ENCODE peak calls at places on chromosome 11, in four cellular contexts. S is CD8-positive, alpha-beta T cell; K is stimulated activated CD4-positive, alpha-beta T cell treated with anti-CD3 and anti-CD28 coated beads, Interleukin-2, amount 100 ng/mL, for 48 hours; Y is brain microvascular endothelial cell. N is an unnamed sample.

GRCh38 chr11:28879869-28880268 is 771.7 kb downstream of the METTL15 start:
- DNase-seq in S (no peak), K (no peak), Y (no peak), N (no peak)

GRCh38 chr11:82007536-82007935 is 726.1 kb downstream of the FAM181B start:
- DNase-seq in S (no peak), K (no peak), Y (no peak), N (no peak)

GRCh38 chr11:6630632-6631291 is 11.5 kb upstream of the TPP1 start:
- DNase-seq in S (no peak), K (no peak), Y (no peak), N (no peak)

GRCh38 chr11:103546236-103546635 is 437.0 kb downstream of the DYNC2H1 start:
- DNase-seq in S (no peak), K (no peak), Y (peak; percentile 83), N (no peak)

GRCh38 chr11:125773516-125773915 is 5.1 kb downstream of the PATE2 start:
- DNase-seq in S (no peak), K (no peak), Y (no peak), N (no peak)

GRCh38 chr11:70526116-70527045 is 128.1 kb downstream of the CTTN start:
- DNase-seq in S (no peak), K (no peak), Y (no peak), N (no peak)

GRCh38 chr11:37942081-37942480 is 1344.0 kb upstream of the RAG2 start:
- DNase-seq in S (no peak), K (no peak), Y (no peak), N (no peak)

GRCh38 chr11:25910090-25910489 is 421.8 kb upstream of the ANO3 start:
- DNase-seq in S (no peak), K (no peak), Y (no peak), N (no peak)

GRCh38 chr11:73797457-73797856 is 9.8 kb downstream of the MRPL48 start:
- DNase-seq in S (no peak), K (no peak), Y (no peak), N (no peak)

GRCh38 chr11:73163638-73164174 is 21.6 kb upstream of the FCHSD2 start:
- DNase-seq in S (no peak), K (no peak), Y (no peak), N (no peak)

GRCh38 chr11:44304091-44305084 is 5.6 kb downstream of the ALX4 start:
- DNase-seq in S (peak; percentile 0), K (no peak), Y (peak; percentile 10), N (no peak)

GRCh38 chr11:107916671-107917241 is 11.5 kb upstream of the RAB39A start:
- DNase-seq in S (no peak), K (peak; percentile 15), Y (no peak), N (no peak)

GRCh38 chr11:1741741-1742140 is 8.7 kb downstream of the IFITM10 start:
- DNase-seq in S (no peak), K (no peak), Y (no peak), N (peak; percentile 1)

N was measured in uterus.